ENCODE peak calls at places on chromosomes 7 and 10, in nine cellular contexts. Z is CD8-positive, alpha-beta T cell; C is upper lobe of right lung; D is aorta; V is CD4-positive, alpha-beta memory T cell; I is left ventricle myocardium inferior; E is BE2C; Y is transverse colon; Q is HCT116. S is an unnamed sample. For H3K4me1, the result is how much of the 10 kb centered on the place peaks cover.

GRCh38 chr10:23439920-23440875 is 1.3 kb downstream of the OTUD1 start:
- DNase-seq in Z (peak), C (peak), D (peak), V (no peak), I (peak), E (no peak), Y (peak), Q (no peak), S (peak)

GRCh38 chr7:114554781-114555537 is 140.3 kb downstream of the FOXP2 start:
- DNase-seq in Z (no peak), C (no peak), D (no peak), V (no peak), I (no peak), E (no peak), Y (no peak), Q (peak), S (no peak)

GRCh38 chr10:126663880-126664279 is 6.6 kb downstream of the C10orf90 start:
- DNase-seq in Z (no peak), C (no peak), D (no peak), V (no peak), I (no peak), E (no peak), Y (no peak), Q (no peak), S (no peak)

GRCh38 chr10:12869427-12869826 is 132.1 kb downstream of the CCDC3 start:
- DNase-seq in Z (no peak), C (no peak), D (no peak), V (no peak), I (no peak), E (no peak), Y (no peak), Q (no peak), S (no peak)

GRCh38 chr7:157768198-157768597 is 431.4 kb downstream of the DNAJB6 start:
- DNase-seq in Z (no peak), C (no peak), D (peak), V (no peak), I (no peak), E (no peak), Y (no peak), Q (no peak), S (no peak)

GRCh38 chr10:81179805-81180452 is 642.2 kb downstream of the SH2D4B start:
- DNase-seq in Z (no peak), C (no peak), D (no peak), V (no peak), I (no peak), E (peak), Y (peak), Q (no peak), S (no peak)

GRCh38 chr10:84227810-84228209 is 2.5 kb upstream of the LRIT2 start:
- DNase-seq in Z (no peak), C (no peak), D (no peak), V (no peak), I (no peak), E (no peak), Y (no peak), Q (no peak), S (no peak)

GRCh38 chr7:36633377-36633776 is 90.9 kb downstream of the AOAH start:
- DNase-seq in Z (no peak), C (no peak), D (no peak), V (no peak), I (no peak), E (no peak), Y (no peak), Q (no peak), S (no peak)

GRCh38 chr7:98681496-98681895 is 64.4 kb downstream of the NPTX2 start:
- DNase-seq in Z (no peak), C (no peak), D (no peak), V (no peak), I (no peak), E (no peak), Y (no peak), Q (no peak), S (no peak)

GRCh38 chr10:24618401-24618800 is 105.3 kb downstream of the ARHGAP21 start:
- DNase-seq in Z (no peak), C (no peak), D (no peak), V (no peak), I (no peak), E (no peak), Y (no peak), Q (no peak), S (no peak)

GRCh38 chr10:5419466-5420094 is 7.2 kb downstream of the NET1 start:
- DNase-seq in Z (no peak), C (no peak), D (no peak), V (no peak), I (no peak), E (no peak), Y (no peak), Q (no peak), S (no peak)

GRCh38 chr10:5975641-5976473 is 1.5 kb downstream of the IL15RA start:
- DNase-seq in Z (peak), C (no peak), D (peak), V (peak), I (peak), E (no peak), Y (peak), Q (no peak), S (peak)

GRCh38 chr7:45712872-45713668 is 138.9 kb downstream of the ADCY1 start:
- DNase-seq in Z (no peak), C (peak), D (no peak), V (no peak), I (no peak), E (no peak), Y (no peak), Q (no peak), S (no peak)

GRCh38 chr7:46256870-46257528 is 335.9 kb upstream of the IGFBP3 start:
- DNase-seq in Z (no peak), C (no peak), D (no peak), V (no peak), I (no peak), E (no peak), Y (no peak), Q (no peak), S (no peak)

GRCh38 chr10:51074238-51075028 is at the start of gene PRKG1:
- DNase-seq in Z (no peak), C (peak), D (peak), V (no peak), I (peak), E (peak), Y (peak), Q (no peak), S (peak)

GRCh38 chr7:45975367-45975766 is 54.3 kb upstream of the IGFBP3 start:
- DNase-seq in Z (no peak), C (no peak), D (no peak), V (no peak), I (no peak), E (no peak), Y (no peak), Q (no peak), S (no peak)

GRCh38 chr10:49109669-49110335 is 5.5 kb downstream of the VSTM4 start:
- DNase-seq in Z (no peak), C (no peak), D (peak), V (no peak), I (peak), E (peak), Y (peak), Q (no peak), S (peak)

GRCh38 chr7:120735791-120736190 is 122.2 kb downstream of the TSPAN12 start:
- DNase-seq in Z (no peak), C (no peak), D (no peak), V (no peak), I (no peak), E (no peak), Y (no peak), Q (no peak), S (no peak)

GRCh38 chr10:97028832-97029178 is 157.0 kb downstream of the SLIT1 start:
- DNase-seq in Z (no peak), C (no peak), D (no peak), V (no peak), I (no peak), E (no peak), Y (no peak), Q (no peak), S (no peak)

GRCh38 chr10:50653142-50653541 is 29.4 kb upstream of the SGMS1 start:
- DNase-seq in Z (no peak), C (no peak), D (no peak), V (no peak), I (no peak), E (no peak), Y (no peak), Q (peak), S (peak)

GRCh38 chr10:121709674-121710073 is 111.4 kb upstream of the FGFR2 start:
- DNase-seq in Z (no peak), C (no peak), D (no peak), V (no peak), I (no peak), E (no peak), Y (no peak), Q (no peak), S (peak)

GRCh38 chr7:122675011-122675410 is 23.9 kb downstream of the RNF133 start:
- DNase-seq in Z (no peak), C (no peak), D (no peak), V (no peak), I (no peak), E (no peak), Y (no peak), Q (no peak), S (peak)

GRCh38 chr7:152411389-152411788 is 24.4 kb downstream of the KMT2C start:
- DNase-seq in Z (no peak), C (no peak), D (no peak), V (no peak), I (no peak), E (no peak), Y (no peak), Q (no peak), S (no peak)

GRCh38 chr10:43667317-43667731 is 18.6 kb upstream of the ZNF32 start:
- DNase-seq in Z (no peak), C (no peak), D (no peak), V (no peak), I (no peak), E (no peak), Y (no peak), Q (no peak), S (no peak)

GRCh38 chr7:99618726-99619125 is 2.0 kb downstream of the ZSCAN25 start:
- DNase-seq in Z (no peak), C (no peak), D (no peak), V (no peak), I (no peak), E (no peak), Y (no peak), Q (no peak), S (peak)

GRCh38 chr10:126969310-126969709 is 64.1 kb downstream of the DOCK1 start:
- DNase-seq in Z (no peak), C (no peak), D (no peak), V (no peak), I (no peak), E (no peak), Y (peak), Q (peak), S (no peak)

GRCh38 chr10:8591619-8592018 is 537.1 kb downstream of the GATA3 start:
- DNase-seq in Z (no peak), C (no peak), D (no peak), V (no peak), I (no peak), E (no peak), Y (no peak), Q (no peak), S (no peak)

GRCh38 chr7:151537818-151538561 is 18.3 kb upstream of the RHEB start:
- DNase-seq in Z (no peak), C (no peak), D (no peak), V (no peak), I (no peak), E (no peak), Y (no peak), Q (no peak), S (peak)

GRCh38 chr7:104135760-104136558 is 71.9 kb downstream of the ORC5 start:
- DNase-seq in Z (no peak), C (no peak), D (no peak), V (no peak), I (no peak), E (no peak), Y (no peak), Q (no peak), S (no peak)

GRCh38 chr7:36208997-36209813 is 56.2 kb downstream of the EEPD1 start:
- DNase-seq in Z (no peak), C (no peak), D (no peak), V (peak), I (no peak), E (no peak), Y (no peak), Q (no peak), S (peak)

GRCh38 chr10:110069502-110069982 is 61.8 kb downstream of the ADD3 start:
- DNase-seq in Z (no peak), C (no peak), D (no peak), V (no peak), I (no peak), E (no peak), Y (no peak), Q (no peak), S (peak)

GRCh38 chr10:88851706-88852105 is at the start of gene ANKRD22:
- DNase-seq in Z (no peak), C (no peak), D (no peak), V (no peak), I (no peak), E (no peak), Y (peak), Q (peak), S (peak)

GRCh38 chr7:47304727-47305719 is 276.9 kb downstream of the TNS3 start:
- DNase-seq in Z (no peak), C (no peak), D (no peak), V (no peak), I (peak), E (no peak), Y (no peak), Q (no peak), S (no peak)

GRCh38 chr7:158815046-158815445 is 14.3 kb downstream of the ESYT2 start:
- DNase-seq in Z (no peak), C (no peak), D (no peak), V (no peak), I (no peak), E (no peak), Y (no peak), Q (no peak), S (no peak)
- H3K4me1 ChIP-seq in Z (half or more), C (half or more), D (under half), V (half or more), I (half or more), E (under half), Y (under half), Q (half or more), S (half or more)

GRCh38 chr10:133231946-133232574 is 2.0 kb downstream of the UTF1 start:
- DNase-seq in Z (no peak), C (no peak), D (no peak), V (no peak), I (no peak), E (no peak), Y (no peak), Q (no peak), S (no peak)
- H3K4me3 ChIP-seq in Z (no peak), C (no peak), D (no peak), V (no peak), I (no peak), E (no peak), Y (no peak), Q (no peak), S (no peak)

DNA sequence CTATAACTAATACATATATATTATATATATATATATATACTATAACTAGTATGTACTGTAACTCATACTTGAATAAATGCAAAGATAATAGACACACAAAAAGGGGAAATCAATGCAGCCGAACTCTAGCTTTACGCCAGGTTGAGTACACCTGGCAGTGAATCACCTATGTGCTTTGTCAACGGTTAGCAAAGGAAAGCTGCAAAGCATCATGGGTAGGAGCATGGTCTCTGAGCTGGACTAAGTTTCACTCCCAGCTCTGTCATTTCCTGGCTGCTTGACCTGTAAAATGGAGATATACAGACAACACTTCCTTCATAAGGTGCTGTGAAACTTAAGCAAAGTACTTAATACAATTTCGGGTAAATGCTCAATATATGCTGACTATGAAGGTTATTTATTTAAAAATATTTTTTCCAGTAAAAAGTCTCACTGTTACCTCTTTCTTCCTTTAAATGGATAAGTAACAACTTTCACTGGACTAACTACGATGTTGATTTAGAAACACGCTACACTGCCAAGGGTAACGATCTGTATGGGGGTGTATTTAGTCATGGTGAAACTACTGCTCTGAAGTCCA is 61.7 kb upstream of the ITGA8 start:
- DNase-seq in Z (no peak), C (no peak), D (no peak), V (no peak), I (no peak), E (no peak), Y (no peak), Q (no peak), S (no peak)
- H3K4me1 ChIP-seq in Z (under half), C (under half), D (under half), V (under half), I (under half), E (under half), Y (under half), Q (under half), S (under half)

GRCh38 chr7:134514663-134515062 is 12.7 kb upstream of the AKR1B10 start:
- DNase-seq in Z (peak), C (no peak), D (no peak), V (no peak), I (no peak), E (peak), Y (peak), Q (peak), S (peak)
- H3K4me3 ChIP-seq in Z (no peak), C (no peak), D (no peak), V (no peak), I (no peak), E (no peak), Y (no peak), Q (no peak), S (no peak)

GRCh38 chr10:85548038-85548437 is 818.6 kb downstream of the GRID1 start:
- DNase-seq in Z (peak), C (no peak), D (no peak), V (no peak), I (peak), E (peak), Y (peak), Q (peak), S (peak)
- H3K4me1 ChIP-seq in Z (under half), C (under half), D (under half), V (under half), I (under half), E (under half), Y (under half), Q (under half), S (under half)

DNA sequence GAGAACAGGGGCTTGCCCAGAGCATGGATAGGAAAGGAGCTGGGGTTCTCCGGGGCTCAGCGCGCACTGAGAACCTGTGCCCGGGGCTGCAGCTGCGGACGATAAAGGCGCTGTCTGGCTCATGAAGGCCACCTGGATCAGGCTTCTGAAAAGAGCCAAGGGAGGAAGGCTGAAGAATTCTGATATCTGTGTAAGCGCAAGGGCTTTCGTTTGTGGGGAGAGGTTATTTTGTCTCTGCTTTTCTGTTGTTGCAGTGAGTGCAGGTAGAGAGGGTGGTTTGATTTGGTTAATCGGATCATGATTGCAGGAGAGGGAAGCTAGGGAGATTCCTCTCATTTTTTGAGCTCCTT is 250.5 kb downstream of the NSUN6 start:
- DNase-seq in Z (no peak), C (no peak), D (no peak), V (no peak), I (no peak), E (no peak), Y (peak), Q (no peak), S (no peak)
- H3K4me3 ChIP-seq in Z (no peak), C (no peak), D (no peak), V (no peak), I (peak), E (no peak), Y (peak), Q (no peak), S (peak)

GRCh38 chr10:92241158-92241500 is 49.7 kb downstream of the CPEB3 start:
- DNase-seq in Z (no peak), C (no peak), D (no peak), V (no peak), I (no peak), E (no peak), Y (peak), Q (no peak), S (no peak)
- H3K4me1 ChIP-seq in Z (under half), C (under half), D (under half), V (under half), I (half or more), E (under half), Y (under half), Q (under half), S (under half)

DNA sequence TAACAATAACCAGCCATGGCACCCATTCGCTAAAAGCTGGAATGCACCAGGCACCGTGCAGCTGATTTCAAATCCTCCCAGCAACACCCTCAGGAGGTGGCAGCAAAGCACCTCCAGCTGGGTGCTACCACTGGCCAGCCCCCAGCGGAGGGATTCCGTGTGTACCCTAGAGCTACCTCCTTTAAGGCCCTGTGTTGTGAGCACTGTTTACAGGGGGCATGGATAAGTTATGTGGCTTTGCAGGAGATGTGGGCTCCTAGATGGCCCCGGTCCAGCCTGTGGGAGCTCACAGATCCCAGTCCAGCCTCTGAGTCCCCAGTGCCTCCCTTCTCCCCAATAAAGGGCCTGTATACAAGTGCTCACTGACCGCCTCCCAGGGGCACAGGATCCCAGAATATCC is 27.1 kb downstream of the TNRC18 start:
- DNase-seq in Z (peak), C (peak), D (no peak), V (peak), I (no peak), E (no peak), Y (peak), Q (peak), S (no peak)
- H3K4me3 ChIP-seq in Z (peak), C (peak), D (no peak), V (peak), I (peak), E (peak), Y (peak), Q (peak), S (peak)

S was measured in adipocyte.